ENCODE peak calls at places on chromosomes 12 and 14, in five cellular contexts. One of them, this sample, is unnamed. For H3K4me1, the result is how much of the 10 kb centered on the place peaks cover.

GRCh38 chr14:90864741-90865140 is 48.5 kb upstream of the TTC7B start:
- DNase-seq in stomach: no peak
- DNase-seq in transverse colon: no peak
- DNase-seq in H1: no peak
- DNase-seq in GM12878: no peak
- DNase-seq in this sample: no peak

GRCh38 chr12:100991059-100991562 is 196.5 kb downstream of the ANO4 start:
- DNase-seq in transverse colon: no peak
- DNase-seq in H1: no peak
- DNase-seq in stomach: no peak
- DNase-seq in GM12878: no peak
- DNase-seq in this sample: no peak

GRCh38 chr14:84523746-84524145 is 1006.2 kb upstream of the FLRT2 start:
- DNase-seq in transverse colon: no peak
- DNase-seq in stomach: no peak
- DNase-seq in H1: no peak
- DNase-seq in GM12878: no peak
- DNase-seq in this sample: no peak

GRCh38 chr12:53976172-53976822 is 1.5 kb upstream of the HOTAIR start:
- DNase-seq in H1: no peak
- DNase-seq in transverse colon: no peak
- DNase-seq in GM12878: no peak
- DNase-seq in stomach: no peak
- DNase-seq in this sample: no peak

GRCh38 chr14:21734457-21735074 is 60.9 kb upstream of the OR4E1 start:
- DNase-seq in stomach: no peak
- DNase-seq in transverse colon: no peak
- DNase-seq in GM12878: peak
- DNase-seq in H1: no peak
- DNase-seq in this sample: peak

GRCh38 chr14:66979083-66979974 is 209.9 kb upstream of the GARIN2 start:
- DNase-seq in H1: no peak
- DNase-seq in transverse colon: no peak
- DNase-seq in GM12878: no peak
- DNase-seq in stomach: no peak
- DNase-seq in this sample: no peak

GRCh38 chr12:118747771-118748170 is 233.6 kb upstream of the SRRM4 start:
- DNase-seq in stomach: no peak
- DNase-seq in GM12878: no peak
- DNase-seq in transverse colon: no peak
- DNase-seq in H1: no peak
- DNase-seq in this sample: no peak

GRCh38 chr12:57033428-57033827 is 16.5 kb downstream of the MYO1A start:
- DNase-seq in transverse colon: no peak
- DNase-seq in GM12878: no peak
- DNase-seq in stomach: no peak
- DNase-seq in H1: no peak
- DNase-seq in this sample: no peak

GRCh38 chr12:52215587-52216031 is 17.4 kb upstream of the KRT7 start:
- DNase-seq in stomach: no peak
- DNase-seq in transverse colon: no peak
- DNase-seq in H1: no peak
- DNase-seq in GM12878: no peak
- DNase-seq in this sample: peak

GRCh38 chr12:25592725-25593495 is 39.8 kb upstream of the LMNTD1 start:
- DNase-seq in stomach: no peak
- DNase-seq in H1: no peak
- DNase-seq in transverse colon: no peak
- DNase-seq in GM12878: no peak
- DNase-seq in this sample: no peak

GRCh38 chr12:107379852-107380567 is 286.7 kb upstream of the CRY1 start:
- DNase-seq in GM12878: no peak
- DNase-seq in transverse colon: peak
- DNase-seq in stomach: peak
- DNase-seq in H1: no peak
- DNase-seq in this sample: no peak

GRCh38 chr14:20195911-20196310 is 5.2 kb downstream of the OR11G2 start:
- DNase-seq in stomach: no peak
- DNase-seq in transverse colon: no peak
- DNase-seq in H1: no peak
- DNase-seq in GM12878: no peak
- DNase-seq in this sample: no peak

DNA sequence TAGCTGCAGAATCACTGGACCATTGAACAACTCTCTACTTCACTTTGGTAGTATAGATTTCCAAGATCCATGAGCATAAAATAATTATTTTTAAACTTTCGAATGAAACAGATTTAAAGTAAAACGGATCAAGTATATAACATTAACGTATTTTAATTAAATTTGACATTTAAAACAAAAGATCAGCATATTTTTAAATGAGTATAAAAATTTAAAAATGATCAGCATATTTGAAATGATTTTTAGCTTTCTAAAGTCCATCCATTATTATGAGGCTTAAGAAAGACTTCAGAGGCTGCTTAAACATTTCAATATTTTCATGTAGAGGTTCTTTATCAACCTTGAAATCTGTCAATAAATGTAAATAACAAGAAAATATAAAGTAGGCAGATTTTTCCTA is 5.2 kb upstream of the USP15 start:
- DNase-seq in H1: no peak
- DNase-seq in GM12878: no peak
- DNase-seq in transverse colon: no peak
- DNase-seq in stomach: no peak
- DNase-seq in this sample: no peak
- H3K27ac ChIP-seq in H1: no peak
- H3K27ac ChIP-seq in GM12878: no peak
- H3K27ac ChIP-seq in transverse colon: no peak
- H3K27ac ChIP-seq in stomach: no peak
- H3K27ac ChIP-seq in this sample: no peak

GRCh38 chr14:92586001-92586947 is 72.7 kb downstream of the RIN3 start:
- DNase-seq in stomach: no peak
- DNase-seq in GM12878: peak
- DNase-seq in transverse colon: no peak
- DNase-seq in H1: no peak
- DNase-seq in this sample: no peak
- H3K4me1 ChIP-seq in stomach: under half
- H3K4me1 ChIP-seq in GM12878: half or more
- H3K4me1 ChIP-seq in transverse colon: under half
- H3K4me1 ChIP-seq in H1: under half
- H3K4me1 ChIP-seq in this sample: under half

GRCh38 chr14:100305446-100306255 is 593 bp downstream of the SLC25A29 start:
- DNase-seq in GM12878: no peak
- DNase-seq in stomach: peak
- DNase-seq in H1: no peak
- DNase-seq in transverse colon: peak
- DNase-seq in this sample: no peak
- TF ChIP-seq POLR2AphosphoS5 in GM12878: no peak
- TF ChIP-seq POLR2AphosphoS5 in stomach: no peak
- TF ChIP-seq POLR2AphosphoS5 in H1: no peak
- TF ChIP-seq POLR2AphosphoS5 in transverse colon: no peak
- TF ChIP-seq POLR2AphosphoS5 in this sample: no peak

GRCh38 chr12:11907625-11908024 is 163.1 kb upstream of the BCL2L14 start:
- DNase-seq in transverse colon: no peak
- DNase-seq in H1: no peak
- DNase-seq in GM12878: no peak
- DNase-seq in stomach: no peak
- DNase-seq in this sample: no peak
- H3K27ac ChIP-seq in transverse colon: no peak
- H3K27ac ChIP-seq in H1: no peak
- H3K27ac ChIP-seq in GM12878: no peak
- H3K27ac ChIP-seq in stomach: no peak
- H3K27ac ChIP-seq in this sample: no peak

GRCh38 chr12:43349863-43350262 is 202.1 kb downstream of the ADAMTS20 start:
- DNase-seq in transverse colon: no peak
- DNase-seq in H1: no peak
- DNase-seq in stomach: no peak
- DNase-seq in GM12878: no peak
- DNase-seq in this sample: no peak

GRCh38 chr12:43357141-43357540 is 194.9 kb downstream of the ADAMTS20 start:
- DNase-seq in GM12878: no peak
- DNase-seq in stomach: no peak
- DNase-seq in H1: no peak
- DNase-seq in transverse colon: no peak
- DNase-seq in this sample: no peak

GRCh38 chr12:43347026-43347425 is 205.0 kb downstream of the ADAMTS20 start:
- DNase-seq in GM12878: no peak
- DNase-seq in H1: no peak
- DNase-seq in stomach: no peak
- DNase-seq in transverse colon: no peak
- DNase-seq in this sample: no peak

GRCh38 chr12:43348221-43348620 is 203.8 kb downstream of the ADAMTS20 start:
- DNase-seq in GM12878: no peak
- DNase-seq in transverse colon: no peak
- DNase-seq in H1: no peak
- DNase-seq in stomach: no peak
- DNase-seq in this sample: no peak

GRCh38 chr12:43352001-43352400 is 200.0 kb downstream of the ADAMTS20 start:
- DNase-seq in GM12878: no peak
- DNase-seq in H1: no peak
- DNase-seq in stomach: no peak
- DNase-seq in transverse colon: no peak
- DNase-seq in this sample: no peak
- H3K4me1 ChIP-seq in GM12878: under half
- H3K4me1 ChIP-seq in H1: under half
- H3K4me1 ChIP-seq in stomach: under half
- H3K4me1 ChIP-seq in transverse colon: under half
- H3K4me1 ChIP-seq in this sample: under half

DNA sequence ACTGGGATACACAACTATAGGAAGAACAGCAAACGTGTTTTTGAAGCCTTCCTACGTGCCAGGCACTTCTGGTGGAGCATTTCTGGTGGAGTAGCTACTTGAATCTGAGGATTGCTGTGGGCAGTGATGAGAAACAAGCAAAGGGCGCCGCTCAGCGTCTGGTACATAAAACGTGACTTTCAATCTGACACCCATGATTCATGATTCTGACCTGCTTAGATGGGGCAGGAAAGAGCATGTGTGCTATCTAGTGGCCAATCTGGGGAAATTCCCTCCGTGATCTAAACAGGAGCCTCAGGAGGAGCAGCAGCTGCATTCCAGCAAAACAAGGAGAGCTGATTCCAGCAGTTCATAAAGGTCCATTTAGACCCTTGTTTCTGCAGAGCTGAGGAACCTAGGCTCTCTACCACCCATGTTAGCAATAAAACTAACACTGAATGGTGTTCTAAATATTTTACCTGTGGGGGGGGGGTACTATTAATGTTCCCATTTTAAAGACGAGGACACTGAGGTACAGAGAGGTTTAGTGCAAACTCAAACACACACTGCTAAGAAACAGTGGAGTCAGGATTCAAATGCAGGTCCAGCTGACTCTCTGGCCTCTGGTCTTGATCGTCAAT is 37.8 kb downstream of the PAH start:
- DNase-seq in transverse colon: no peak
- DNase-seq in GM12878: peak
- DNase-seq in stomach: no peak
- DNase-seq in H1: peak
- DNase-seq in this sample: peak
- TF ChIP-seq POLR2AphosphoS5 in transverse colon: no peak
- TF ChIP-seq POLR2AphosphoS5 in GM12878: no peak
- TF ChIP-seq POLR2AphosphoS5 in stomach: no peak
- TF ChIP-seq POLR2AphosphoS5 in H1: no peak
- TF ChIP-seq POLR2AphosphoS5 in this sample: no peak

GRCh38 chr12:104215638-104216297 is at the start of gene TXNRD1:
- DNase-seq in GM12878: peak
- DNase-seq in stomach: peak
- DNase-seq in H1: peak
- DNase-seq in transverse colon: peak
- DNase-seq in this sample: peak
- H3K27ac ChIP-seq in GM12878: no peak
- H3K27ac ChIP-seq in stomach: peak
- H3K27ac ChIP-seq in H1: no peak
- H3K27ac ChIP-seq in transverse colon: peak
- H3K27ac ChIP-seq in this sample: peak

GRCh38 chr14:94464290-94464689 is 11.7 kb upstream of the SERPINA11 start:
- DNase-seq in stomach: no peak
- DNase-seq in H1: no peak
- DNase-seq in GM12878: no peak
- DNase-seq in transverse colon: no peak
- DNase-seq in this sample: no peak
- H3K4me1 ChIP-seq in stomach: under half
- H3K4me1 ChIP-seq in H1: under half
- H3K4me1 ChIP-seq in GM12878: under half
- H3K4me1 ChIP-seq in transverse colon: under half
- H3K4me1 ChIP-seq in this sample: under half

GRCh38 chr12:65324551-65324950 is 46.1 kb downstream of the MSRB3 start:
- DNase-seq in transverse colon: no peak
- DNase-seq in stomach: no peak
- DNase-seq in H1: no peak
- DNase-seq in GM12878: no peak
- DNase-seq in this sample: no peak

GRCh38 chr12:65327207-65328076 is 49.0 kb downstream of the MSRB3 start:
- DNase-seq in stomach: no peak
- DNase-seq in transverse colon: no peak
- DNase-seq in H1: no peak
- DNase-seq in GM12878: no peak
- DNase-seq in this sample: no peak

GRCh38 chr12:65323025-65323424 is 44.5 kb downstream of the MSRB3 start:
- DNase-seq in stomach: no peak
- DNase-seq in H1: no peak
- DNase-seq in GM12878: no peak
- DNase-seq in transverse colon: no peak
- DNase-seq in this sample: no peak

GRCh38 chr12:65325183-65325582 is 46.7 kb downstream of the MSRB3 start:
- DNase-seq in H1: no peak
- DNase-seq in GM12878: no peak
- DNase-seq in transverse colon: no peak
- DNase-seq in stomach: no peak
- DNase-seq in this sample: no peak

GRCh38 chr12:65324056-65324455 is 45.6 kb downstream of the MSRB3 start:
- DNase-seq in H1: no peak
- DNase-seq in GM12878: no peak
- DNase-seq in stomach: no peak
- DNase-seq in transverse colon: no peak
- DNase-seq in this sample: no peak
- TF ChIP-seq POLR2AphosphoS5 in H1: no peak
- TF ChIP-seq POLR2AphosphoS5 in GM12878: no peak
- TF ChIP-seq POLR2AphosphoS5 in stomach: no peak
- TF ChIP-seq POLR2AphosphoS5 in transverse colon: no peak
- TF ChIP-seq POLR2AphosphoS5 in this sample: no peak

This sample was measured in Panc1.